ENCODE peak calls at places on chromosome 4, in five cellular contexts. L is HepG2, W is IMR-90, D is H1, C is K562. O is an unnamed sample.

GRCh38 chr4:183596056-183596757 is 62.8 kb downstream of the RWDD4 start:
- DNase-seq in D (no peak), C (no peak), W (no peak), L (no peak), O (no peak)

GRCh38 chr4:83231620-83232056 is 53.0 kb downstream of the COQ2 start:
- DNase-seq in L (peak), C (no peak), D (no peak), W (no peak), O (no peak)

GRCh38 chr4:67465032-67465762 is 80.1 kb downstream of the CENPC start:
- DNase-seq in C (no peak), L (no peak), D (no peak), W (peak), O (no peak)

GRCh38 chr4:151960449-151961246 is 199.8 kb upstream of the GATB start:
- DNase-seq in D (no peak), L (no peak), C (no peak), W (no peak), O (no peak)

GRCh38 chr4:166121897-166122296 is 248.9 kb downstream of the TLL1 start:
- DNase-seq in C (no peak), D (no peak), L (no peak), W (no peak), O (no peak)

GRCh38 chr4:145735330-145735638 is 55.3 kb downstream of the C4orf51 start:
- DNase-seq in W (peak), L (peak), D (no peak), C (no peak), O (peak)

GRCh38 chr4:148210661-148211060 is 231.6 kb downstream of the NR3C2 start:
- DNase-seq in D (no peak), C (no peak), L (no peak), W (no peak), O (no peak)

GRCh38 chr4:88802138-88802537 is 104.5 kb upstream of the NAP1L5 start:
- DNase-seq in C (no peak), L (no peak), D (no peak), W (no peak), O (no peak)

GRCh38 chr4:80266267-80266901 is at the start of gene FGF5:
- DNase-seq in C (peak), D (peak), W (peak), L (no peak), O (no peak)

GRCh38 chr4:177177446-177178160 is 132.1 kb upstream of the NEIL3 start:
- DNase-seq in W (peak), C (no peak), L (no peak), D (no peak), O (no peak)

GRCh38 chr4:189792819-189793618 is 147.7 kb upstream of the FRG1 start:
- DNase-seq in L (peak), D (peak), W (peak), C (peak), O (peak)

GRCh38 chr4:96525901-96526300 is 686.0 kb downstream of the PDHA2 start:
- DNase-seq in D (no peak), L (no peak), W (no peak), C (no peak), O (no peak)

GRCh38 chr4:3656441-3657376 is 109.5 kb upstream of the ADRA2C start:
- DNase-seq in W (no peak), C (no peak), D (no peak), L (no peak), O (no peak)

GRCh38 chr4:137949746-137950145 is 292.4 kb downstream of the SLC7A11 start:
- DNase-seq in W (peak), L (no peak), C (no peak), D (no peak), O (no peak)

GRCh38 chr4:94621491-94622080 is 136.2 kb upstream of the BMPR1B start:
- DNase-seq in D (no peak), C (peak), W (peak), L (peak), O (peak)

GRCh38 chr4:182143822-182144620 is 99.2 kb upstream of the TENM3 start:
- DNase-seq in C (no peak), D (peak), L (no peak), W (peak), O (peak)
- TF ChIP-seq MAFK in C (no peak), D (no peak), L (no peak), W (no peak), O (no peak)

DNA sequence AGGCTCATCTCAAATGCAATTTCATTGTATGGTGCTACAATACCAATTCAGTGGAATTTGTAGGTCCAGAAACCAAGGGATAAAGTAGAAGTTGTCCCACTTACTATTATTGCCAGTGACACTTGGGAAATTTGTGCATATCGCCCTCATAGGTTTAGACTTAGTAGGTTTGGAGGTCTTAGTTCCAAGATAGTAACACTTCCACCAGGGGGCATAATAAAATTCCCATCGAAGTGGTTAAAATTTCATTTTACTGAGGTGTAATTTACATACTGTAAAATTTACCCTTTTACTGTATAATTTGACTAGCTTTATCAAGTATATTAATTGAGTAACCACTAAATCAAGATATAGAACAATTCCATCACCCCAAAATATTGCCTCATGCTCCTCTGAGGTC is 174.6 kb downstream of the INPP4B start:
- DNase-seq in W (no peak), D (no peak), L (no peak), C (no peak), O (no peak)
- TF ChIP-seq MAFK in W (no peak), D (no peak), L (no peak), C (no peak), O (no peak)

GRCh38 chr4:122548452-122548851 is 72.4 kb downstream of the IL21 start:
- DNase-seq in C (no peak), L (no peak), W (peak), D (no peak), O (no peak)
- TF ChIP-seq MAFK in C (no peak), L (no peak), W (no peak), D (no peak), O (no peak)

GRCh38 chr4:76616526-76616925 is 181.5 kb downstream of the SHROOM3 start:
- DNase-seq in W (no peak), C (no peak), D (no peak), L (no peak), O (no peak)
- TF ChIP-seq MAFK in W (no peak), C (no peak), D (no peak), L (no peak), O (no peak)

GRCh38 chr4:32824321-32824720 is 2104.2 kb downstream of the PCDH7 start:
- DNase-seq in L (no peak), W (no peak), C (no peak), D (no peak), O (no peak)
- TF ChIP-seq MAFK in L (no peak), W (no peak), C (no peak), D (no peak), O (no peak)

DNA sequence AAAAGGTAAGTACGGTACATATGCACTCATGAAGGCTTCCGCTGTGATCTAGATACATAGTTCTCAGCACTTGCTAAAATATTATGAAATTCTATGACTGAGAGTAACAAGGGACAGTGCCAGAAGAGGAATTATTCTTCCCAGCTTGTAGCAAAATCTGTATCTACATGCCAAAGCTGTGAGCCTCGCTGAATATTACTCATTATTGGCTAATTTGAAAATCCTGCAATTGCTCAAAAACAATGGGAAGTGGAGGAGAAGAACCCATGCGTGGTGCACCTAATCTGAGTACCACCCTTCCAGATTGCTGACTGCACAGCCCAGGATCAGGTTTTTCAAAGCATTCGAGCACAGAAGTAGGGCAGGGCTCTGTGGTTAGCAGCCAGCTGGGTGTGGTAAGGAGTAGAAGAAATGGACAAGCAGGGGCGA is 17.4 kb upstream of the PDCL2 start:
- DNase-seq in C (no peak), D (no peak), W (peak), L (no peak), O (no peak)
- TF ChIP-seq MAFK in C (no peak), D (no peak), W (no peak), L (no peak), O (no peak)

GRCh38 chr4:139672732-139673131 is 7.1 kb downstream of the MGST2 start:
- DNase-seq in D (no peak), W (no peak), L (no peak), C (no peak), O (no peak)
- TF ChIP-seq MAFK in D (no peak), W (no peak), L (no peak), C (no peak), O (no peak)

O was measured in A549.